ENCODE peak calls at places on chromosomes 13 and 19, in six cellular contexts. One of them, this sample, is unnamed.

GRCh38 chr13:114145256-114145655 is 12.8 kb upstream of the RASA3 start:
- DNase-seq in neural crest cell: no peak
- DNase-seq in stimulated activated CD8-positive, alpha-beta memory T cell treated with anti-CD3 and anti-CD28 coated beads, Interleukin-4, amount 100 ng/mL, for 1 hour: no peak
- DNase-seq in AG04450: no peak
- DNase-seq in amniotic stem cell: no peak
- DNase-seq in AG09319: no peak
- DNase-seq in this sample: no peak

GRCh38 chr13:30715837-30716236 is 19.5 kb upstream of the ALOX5AP start:
- DNase-seq in neural crest cell: no peak
- DNase-seq in AG04450: no peak
- DNase-seq in AG09319: no peak
- DNase-seq in stimulated activated CD8-positive, alpha-beta memory T cell treated with anti-CD3 and anti-CD28 coated beads, Interleukin-4, amount 100 ng/mL, for 1 hour: no peak
- DNase-seq in amniotic stem cell: no peak
- DNase-seq in this sample: no peak

GRCh38 chr19:55210120-55210493 is 806 bp upstream of the PTPRH start:
- DNase-seq in stimulated activated CD8-positive, alpha-beta memory T cell treated with anti-CD3 and anti-CD28 coated beads, Interleukin-4, amount 100 ng/mL, for 1 hour: no peak
- DNase-seq in amniotic stem cell: peak; percentile 90
- DNase-seq in AG09319: peak; percentile 69
- DNase-seq in neural crest cell: no peak
- DNase-seq in AG04450: peak; percentile 88
- DNase-seq in this sample: no peak

GRCh38 chr13:39600766-39601165 is 2.2 kb downstream of the LHFPL6 start:
- DNase-seq in neural crest cell: peak; percentile 23
- DNase-seq in AG09319: no peak
- DNase-seq in amniotic stem cell: no peak
- DNase-seq in AG04450: no peak
- DNase-seq in stimulated activated CD8-positive, alpha-beta memory T cell treated with anti-CD3 and anti-CD28 coated beads, Interleukin-4, amount 100 ng/mL, for 1 hour: no peak
- DNase-seq in this sample: no peak

GRCh38 chr19:20969898-20970297 is 46.8 kb downstream of the ZNF85 start:
- DNase-seq in AG04450: no peak
- DNase-seq in neural crest cell: no peak
- DNase-seq in stimulated activated CD8-positive, alpha-beta memory T cell treated with anti-CD3 and anti-CD28 coated beads, Interleukin-4, amount 100 ng/mL, for 1 hour: no peak
- DNase-seq in amniotic stem cell: no peak
- DNase-seq in AG09319: no peak
- DNase-seq in this sample: no peak

GRCh38 chr13:67230774-67231480 is 791 bp upstream of the PCDH9 start:
- DNase-seq in neural crest cell: peak; percentile 55
- DNase-seq in AG04450: peak; percentile 23
- DNase-seq in amniotic stem cell: peak; percentile 58
- DNase-seq in AG09319: peak; percentile 7
- DNase-seq in stimulated activated CD8-positive, alpha-beta memory T cell treated with anti-CD3 and anti-CD28 coated beads, Interleukin-4, amount 100 ng/mL, for 1 hour: no peak
- DNase-seq in this sample: peak; percentile 86

GRCh38 chr19:2827840-2828489 is 8.3 kb downstream of the ZNF554 start:
- DNase-seq in neural crest cell: no peak
- DNase-seq in stimulated activated CD8-positive, alpha-beta memory T cell treated with anti-CD3 and anti-CD28 coated beads, Interleukin-4, amount 100 ng/mL, for 1 hour: no peak
- DNase-seq in AG09319: no peak
- DNase-seq in AG04450: no peak
- DNase-seq in amniotic stem cell: no peak
- DNase-seq in this sample: no peak

GRCh38 chr13:52348081-52348480 is 57.9 kb downstream of the THSD1 start:
- DNase-seq in AG09319: peak; percentile 71
- DNase-seq in amniotic stem cell: peak; percentile 69
- DNase-seq in neural crest cell: no peak
- DNase-seq in stimulated activated CD8-positive, alpha-beta memory T cell treated with anti-CD3 and anti-CD28 coated beads, Interleukin-4, amount 100 ng/mL, for 1 hour: no peak
- DNase-seq in AG04450: peak; percentile 57
- DNase-seq in this sample: no peak

GRCh38 chr13:79225487-79226232 is 180.4 kb downstream of the RBM26 start:
- DNase-seq in amniotic stem cell: no peak
- DNase-seq in AG09319: no peak
- DNase-seq in neural crest cell: no peak
- DNase-seq in stimulated activated CD8-positive, alpha-beta memory T cell treated with anti-CD3 and anti-CD28 coated beads, Interleukin-4, amount 100 ng/mL, for 1 hour: no peak
- DNase-seq in AG04450: no peak
- DNase-seq in this sample: no peak

GRCh38 chr13:93690139-93690538 is 463.5 kb downstream of the GPC6 start:
- DNase-seq in neural crest cell: peak; percentile 26
- DNase-seq in amniotic stem cell: peak; percentile 23
- DNase-seq in AG09319: no peak
- DNase-seq in stimulated activated CD8-positive, alpha-beta memory T cell treated with anti-CD3 and anti-CD28 coated beads, Interleukin-4, amount 100 ng/mL, for 1 hour: no peak
- DNase-seq in AG04450: no peak
- DNase-seq in this sample: no peak

GRCh38 chr13:75633285-75633684 is 2.8 kb upstream of the LMO7 start:
- DNase-seq in AG04450: peak; percentile 72
- DNase-seq in AG09319: no peak
- DNase-seq in stimulated activated CD8-positive, alpha-beta memory T cell treated with anti-CD3 and anti-CD28 coated beads, Interleukin-4, amount 100 ng/mL, for 1 hour: no peak
- DNase-seq in neural crest cell: no peak
- DNase-seq in amniotic stem cell: peak; percentile 65
- DNase-seq in this sample: no peak

GRCh38 chr19:3459322-3459881 is 20.9 kb downstream of the SMIM24 start:
- DNase-seq in stimulated activated CD8-positive, alpha-beta memory T cell treated with anti-CD3 and anti-CD28 coated beads, Interleukin-4, amount 100 ng/mL, for 1 hour: no peak
- DNase-seq in AG09319: peak; percentile 69
- DNase-seq in AG04450: peak; percentile 58
- DNase-seq in neural crest cell: no peak
- DNase-seq in amniotic stem cell: peak; percentile 14
- DNase-seq in this sample: peak; percentile 93

GRCh38 chr13:26558074-26558805 is 757 bp downstream of the WASF3 start:
- DNase-seq in stimulated activated CD8-positive, alpha-beta memory T cell treated with anti-CD3 and anti-CD28 coated beads, Interleukin-4, amount 100 ng/mL, for 1 hour: no peak
- DNase-seq in amniotic stem cell: no peak
- DNase-seq in neural crest cell: peak; percentile 16
- DNase-seq in AG09319: no peak
- DNase-seq in AG04450: no peak
- DNase-seq in this sample: no peak

GRCh38 chr19:53877361-53877766 is 4.6 kb upstream of the PRKCG start:
- DNase-seq in neural crest cell: no peak
- DNase-seq in stimulated activated CD8-positive, alpha-beta memory T cell treated with anti-CD3 and anti-CD28 coated beads, Interleukin-4, amount 100 ng/mL, for 1 hour: no peak
- DNase-seq in AG04450: no peak
- DNase-seq in amniotic stem cell: no peak
- DNase-seq in AG09319: no peak
- DNase-seq in this sample: no peak

GRCh38 chr19:40466219-40467006 is at the start of gene SPTBN4:
- DNase-seq in amniotic stem cell: no peak
- DNase-seq in AG04450: no peak
- DNase-seq in stimulated activated CD8-positive, alpha-beta memory T cell treated with anti-CD3 and anti-CD28 coated beads, Interleukin-4, amount 100 ng/mL, for 1 hour: peak; percentile 47
- DNase-seq in neural crest cell: no peak
- DNase-seq in AG09319: no peak
- DNase-seq in this sample: peak; percentile 85

GRCh38 chr13:21297914-21298831 is 121.7 kb downstream of the MRPL57 start:
- DNase-seq in AG04450: peak; percentile 69
- DNase-seq in AG09319: peak; percentile 63
- DNase-seq in amniotic stem cell: peak; percentile 90
- DNase-seq in stimulated activated CD8-positive, alpha-beta memory T cell treated with anti-CD3 and anti-CD28 coated beads, Interleukin-4, amount 100 ng/mL, for 1 hour: peak; percentile 71
- DNase-seq in neural crest cell: peak; percentile 71
- DNase-seq in this sample: peak; percentile 86

GRCh38 chr13:95676100-95676774 is 702 bp upstream of the DNAJC3 start:
- DNase-seq in amniotic stem cell: no peak
- DNase-seq in AG09319: no peak
- DNase-seq in AG04450: no peak
- DNase-seq in neural crest cell: peak; percentile 1
- DNase-seq in stimulated activated CD8-positive, alpha-beta memory T cell treated with anti-CD3 and anti-CD28 coated beads, Interleukin-4, amount 100 ng/mL, for 1 hour: no peak
- DNase-seq in this sample: no peak

This sample was measured in suprapubic skin.